ENCODE peak calls at places on chromosomes 4 and X, in eight cellular contexts. O is stimulated activated CD8-positive, alpha-beta memory T cell treated with anti-CD3 and anti-CD28 coated beads, Interleukin-4, amount 100 ng/mL, for 4 hours; P is activated CD4-positive, alpha-beta memory T cell treated with anti-CD3 and anti-CD28 coated beads for 36 hours; H is GM20000; C is activated T-helper 9 cell treated with anti-CD3 and anti-CD28 coated beads, Interleukin-2, amount 50 U/mL, for 16 hours; E is CD4-positive, CD25-positive, alpha-beta regulatory T cell; S is activated naive CD8-positive, alpha-beta T cell treated with anti-CD3 and anti-CD28 coated beads for 36 hours; N is iPS-NIHi11. Q is an unnamed sample.

GRCh38 chrX:39821011-39821708 is 276.6 kb downstream of the BCOR start:
- DNase-seq in O (peak; percentile 5), P (peak; percentile 32), H (peak; percentile 65), C (no peak), E (no peak), S (peak; percentile 26), N (peak; percentile 76), Q (peak; percentile 60)

GRCh38 chr4:161564230-161564834 is 599.5 kb downstream of the FSTL5 start:
- DNase-seq in O (no peak), P (no peak), H (no peak), C (no peak), E (no peak), S (no peak), N (no peak), Q (peak; percentile 27)

GRCh38 chrX:153456161-153456560 is 10.3 kb upstream of the TREX2 start:
- DNase-seq in O (no peak), P (no peak), H (no peak), C (no peak), E (no peak), S (no peak), N (no peak), Q (no peak)

GRCh38 chr4:147129687-147130086 is 184.0 kb upstream of the TTC29 start:
- DNase-seq in O (no peak), P (no peak), H (no peak), C (no peak), E (no peak), S (no peak), N (no peak), Q (no peak)

GRCh38 chrX:151780621-151781020 is 46.1 kb downstream of the CNGA2 start:
- DNase-seq in O (no peak), P (no peak), H (no peak), C (no peak), E (no peak), S (no peak), N (no peak), Q (no peak)

GRCh38 chr4:174450452-174450851 is 71.8 kb downstream of the HPGD start:
- DNase-seq in O (no peak), P (no peak), H (no peak), C (no peak), E (no peak), S (no peak), N (no peak), Q (no peak)

GRCh38 chr4:1989533-1990347 is 19.0 kb downstream of the NELFA start:
- DNase-seq in O (no peak), P (no peak), H (no peak), C (no peak), E (no peak), S (no peak), N (no peak), Q (no peak)

GRCh38 chr4:7518871-7519637 is 84.3 kb upstream of the PSAPL1 start:
- DNase-seq in O (no peak), P (no peak), H (no peak), C (no peak), E (no peak), S (no peak), N (no peak), Q (no peak)

GRCh38 chrX:133353233-133353632 is 62.1 kb downstream of the GPC4 start:
- DNase-seq in O (no peak), P (no peak), H (no peak), C (no peak), E (no peak), S (no peak), N (no peak), Q (no peak)

GRCh38 chr4:140673729-140674128 is 82.5 kb downstream of the TBC1D9 start:
- DNase-seq in O (no peak), P (no peak), H (no peak), C (no peak), E (no peak), S (no peak), N (no peak), Q (peak; percentile 65)

GRCh38 chr4:85715996-85716737 is 241.2 kb downstream of the ARHGAP24 start:
- DNase-seq in O (no peak), P (no peak), H (no peak), C (no peak), E (no peak), S (no peak), N (no peak), Q (peak; percentile 51)

GRCh38 chrX:110172215-110172614 is 145.7 kb downstream of the AMMECR1 start:
- DNase-seq in O (no peak), P (no peak), H (peak; percentile 64), C (no peak), E (no peak), S (no peak), N (no peak), Q (no peak)

GRCh38 chr4:182748949-182749348 is 168.2 kb downstream of the DCTD start:
- DNase-seq in O (no peak), P (no peak), H (no peak), C (no peak), E (no peak), S (no peak), N (no peak), Q (peak; percentile 10)

GRCh38 chr4:850323-850945 is 24.5 kb upstream of the CPLX1 start:
- DNase-seq in O (no peak), P (no peak), H (no peak), C (no peak), E (no peak), S (no peak), N (no peak), Q (no peak)

GRCh38 chr4:14583331-14583730 is 418.9 kb upstream of the CPEB2 start:
- DNase-seq in O (no peak), P (no peak), H (no peak), C (no peak), E (no peak), S (no peak), N (no peak), Q (no peak)

GRCh38 chrX:69153060-69153730 is 12.1 kb downstream of the PJA1 start:
- DNase-seq in O (no peak), P (no peak), H (no peak), C (no peak), E (no peak), S (no peak), N (peak; percentile 62), Q (peak; percentile 39)

GRCh38 chr4:162241857-162242256 is 78.1 kb upstream of the FSTL5 start:
- DNase-seq in O (no peak), P (no peak), H (no peak), C (no peak), E (no peak), S (no peak), N (no peak), Q (no peak)

GRCh38 chr4:99052902-99053301 is 35.7 kb downstream of the ADH5 start:
- DNase-seq in O (no peak), P (no peak), H (no peak), C (no peak), E (no peak), S (no peak), N (no peak), Q (peak; percentile 40)

GRCh38 chr4:10578027-10578426 is 106.5 kb downstream of the CLNK start:
- DNase-seq in O (no peak), P (no peak), H (peak; percentile 18), C (no peak), E (no peak), S (no peak), N (no peak), Q (no peak)

GRCh38 chr4:140256335-140256734 is 102.4 kb upstream of the MAML3 start:
- DNase-seq in O (no peak), P (peak; percentile 31), H (no peak), C (no peak), E (no peak), S (no peak), N (no peak), Q (peak; percentile 81)

GRCh38 chrX:77442728-77443127 is 4.5 kb upstream of the FGF16 start:
- DNase-seq in O (no peak), P (no peak), H (no peak), C (no peak), E (no peak), S (no peak), N (no peak), Q (peak; percentile 79)

GRCh38 chr4:1010522-1011021 is 854 bp upstream of the FGFRL1 start:
- DNase-seq in O (peak; percentile 37), P (peak; percentile 89), H (no peak), C (peak; percentile 46), E (peak; percentile 68), S (peak; percentile 81), N (no peak), Q (peak; percentile 96)

GRCh38 chrX:16212436-16212835 is 45.2 kb downstream of the MAGEB17 start:
- DNase-seq in O (no peak), P (no peak), H (peak; percentile 2), C (no peak), E (no peak), S (no peak), N (peak; percentile 5), Q (no peak)

GRCh38 chrX:136954930-136955329 is 74.4 kb upstream of the RBMX start:
- DNase-seq in O (no peak), P (no peak), H (no peak), C (no peak), E (no peak), S (no peak), N (no peak), Q (peak; percentile 48)

GRCh38 chrX:67607436-67607835 is 63.6 kb downstream of the AR start:
- DNase-seq in O (no peak), P (no peak), H (no peak), C (no peak), E (no peak), S (no peak), N (no peak), Q (peak; percentile 73)

GRCh38 chr4:82988323-82988832 is 22.2 kb downstream of the LIN54 start:
- DNase-seq in O (no peak), P (no peak), H (no peak), C (no peak), E (no peak), S (no peak), N (no peak), Q (peak; percentile 86)

GRCh38 chr4:145909331-145909730 is 29.3 kb downstream of the ZNF827 start:
- DNase-seq in O (no peak), P (no peak), H (no peak), C (no peak), E (no peak), S (no peak), N (peak; percentile 81), Q (no peak)

GRCh38 chr4:119672086-119672485 is 43.5 kb upstream of the PDE5A start:
- DNase-seq in O (no peak), P (no peak), H (no peak), C (no peak), E (no peak), S (no peak), N (no peak), Q (no peak)

GRCh38 chr4:19880205-19880604 is 371.5 kb upstream of the SLIT2 start:
- DNase-seq in O (no peak), P (no peak), H (no peak), C (no peak), E (no peak), S (no peak), N (no peak), Q (peak; percentile 23)

GRCh38 chr4:112637552-112637866 is 566 bp downstream of the LARP7 start:
- DNase-seq in O (no peak), P (no peak), H (no peak), C (no peak), E (no peak), S (no peak), N (no peak), Q (no peak)

GRCh38 chr4:165297626-165298025 is 29.8 kb upstream of the MSMO1 start:
- DNase-seq in O (no peak), P (no peak), H (no peak), C (no peak), E (no peak), S (no peak), N (no peak), Q (no peak)

GRCh38 chr4:1902243-1902642 is 31.1 kb downstream of the NSD2 start:
- DNase-seq in O (no peak), P (no peak), H (no peak), C (no peak), E (no peak), S (no peak), N (no peak), Q (no peak)

GRCh38 chrX:13816899-13817298 is at the start of gene GPM6B:
- DNase-seq in O (no peak), P (no peak), H (no peak), C (no peak), E (no peak), S (no peak), N (peak; percentile 13), Q (no peak)

Q was measured in foreskin fibroblast.